ENCODE peak calls at places on chromosomes 13 and 19, in nine cellular contexts. V, M, T, W, G, C, Z, O and D are unnamed samples.

GRCh38 chr13:104085611-104086010 is 1019.4 kb upstream of the SLC10A2 start:
- DNase-seq in V (no peak), M (no peak), T (no peak), W (no peak), G (no peak), C (no peak), Z (no peak), O (no peak), D (no peak)

GRCh38 chr13:99870541-99870940 is 101.0 kb downstream of the ZIC5 start:
- DNase-seq in V (no peak), M (no peak), T (no peak), W (no peak), G (no peak), C (no peak), Z (no peak), O (no peak), D (no peak)

GRCh38 chr13:46893820-46894533 is 2.9 kb downstream of the HTR2A start:
- DNase-seq in V (peak), M (peak), T (peak), W (no peak), G (peak), C (peak), Z (peak), O (peak), D (peak)

GRCh38 chr13:50679321-50679720 is 164.2 kb downstream of the DLEU7 start:
- DNase-seq in V (peak), M (no peak), T (no peak), W (no peak), G (no peak), C (no peak), Z (peak), O (no peak), D (no peak)

GRCh38 chr13:49517461-49517860 is 21.7 kb downstream of the PHF11 start:
- DNase-seq in V (no peak), M (no peak), T (no peak), W (no peak), G (no peak), C (no peak), Z (no peak), O (no peak), D (no peak)

GRCh38 chr13:75687145-75687763 is 51.1 kb downstream of the LMO7 start:
- DNase-seq in V (peak), M (no peak), T (no peak), W (no peak), G (no peak), C (peak), Z (peak), O (no peak), D (no peak)

GRCh38 chr19:1836458-1837221 is 11.6 kb downstream of the REXO1 start:
- DNase-seq in V (no peak), M (no peak), T (no peak), W (no peak), G (no peak), C (no peak), Z (no peak), O (no peak), D (no peak)

GRCh38 chr19:28582807-28583206 is 630.1 kb downstream of the UQCRFS1 start:
- DNase-seq in V (no peak), M (no peak), T (no peak), W (no peak), G (no peak), C (no peak), Z (no peak), O (no peak), D (no peak)

GRCh38 chr19:32902448-32902847 is 32.9 kb upstream of the SLC7A9 start:
- DNase-seq in V (no peak), M (no peak), T (no peak), W (no peak), G (no peak), C (no peak), Z (no peak), O (no peak), D (no peak)

GRCh38 chr19:50377051-50377441 is 789 bp downstream of the NR1H2 start:
- DNase-seq in V (peak), M (peak), T (no peak), W (peak), G (no peak), C (no peak), Z (no peak), O (peak), D (no peak)

GRCh38 chr19:10888421-10888866 is 17.1 kb downstream of the CARM1 start:
- DNase-seq in V (no peak), M (no peak), T (no peak), W (no peak), G (no peak), C (no peak), Z (no peak), O (no peak), D (peak)

GRCh38 chr19:1752009-1752756 is 1.1 kb upstream of the ONECUT3 start:
- DNase-seq in V (no peak), M (no peak), T (no peak), W (no peak), G (no peak), C (no peak), Z (no peak), O (no peak), D (no peak)

GRCh38 chr19:33508009-33508408 is 13.6 kb downstream of the PEPD start:
- DNase-seq in V (no peak), M (no peak), T (no peak), W (no peak), G (no peak), C (no peak), Z (no peak), O (no peak), D (no peak)

GRCh38 chr19:3283886-3284657 is 59.6 kb downstream of the CELF5 start:
- DNase-seq in V (no peak), M (no peak), T (no peak), W (no peak), G (no peak), C (no peak), Z (no peak), O (no peak), D (no peak)

GRCh38 chr13:82719987-82720386 is 1162.3 kb downstream of the SLITRK1 start:
- DNase-seq in V (no peak), M (no peak), T (no peak), W (no peak), G (no peak), C (no peak), Z (no peak), O (no peak), D (no peak)

GRCh38 chr13:82713681-82714405 is 1168.4 kb downstream of the SLITRK1 start:
- DNase-seq in V (peak), M (no peak), T (no peak), W (no peak), G (no peak), C (peak), Z (peak), O (no peak), D (no peak)

GRCh38 chr13:82720961-82721360 is 1161.3 kb downstream of the SLITRK1 start:
- DNase-seq in V (no peak), M (no peak), T (no peak), W (no peak), G (no peak), C (no peak), Z (no peak), O (no peak), D (no peak)

DNA sequence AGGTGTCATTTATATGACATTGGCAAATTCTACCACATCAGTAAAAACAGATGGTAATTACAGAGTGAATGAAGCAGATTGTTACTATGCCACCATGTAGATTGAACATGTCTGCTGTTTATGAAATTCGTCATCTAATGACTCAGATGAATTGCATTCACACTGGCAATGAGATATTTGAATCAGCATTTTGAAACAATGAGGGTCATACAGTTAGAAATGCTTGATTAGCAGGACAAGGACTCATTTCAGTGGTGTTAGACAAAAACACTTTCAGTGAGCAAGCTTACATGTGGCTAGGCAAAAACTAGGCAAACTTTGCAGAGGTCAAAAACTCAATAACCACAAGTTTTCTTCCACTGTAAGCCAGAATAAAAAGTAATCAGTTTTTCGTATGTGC is 1165.0 kb downstream of the SLITRK1 start:
- DNase-seq in V (peak), M (no peak), T (no peak), W (no peak), G (peak), C (peak), Z (peak), O (no peak), D (no peak)
- H3K4me3 ChIP-seq in V (no peak), M (no peak), T (no peak), W (no peak), G (no peak), C (no peak), Z (no peak), O (no peak), D (no peak)

DNA sequence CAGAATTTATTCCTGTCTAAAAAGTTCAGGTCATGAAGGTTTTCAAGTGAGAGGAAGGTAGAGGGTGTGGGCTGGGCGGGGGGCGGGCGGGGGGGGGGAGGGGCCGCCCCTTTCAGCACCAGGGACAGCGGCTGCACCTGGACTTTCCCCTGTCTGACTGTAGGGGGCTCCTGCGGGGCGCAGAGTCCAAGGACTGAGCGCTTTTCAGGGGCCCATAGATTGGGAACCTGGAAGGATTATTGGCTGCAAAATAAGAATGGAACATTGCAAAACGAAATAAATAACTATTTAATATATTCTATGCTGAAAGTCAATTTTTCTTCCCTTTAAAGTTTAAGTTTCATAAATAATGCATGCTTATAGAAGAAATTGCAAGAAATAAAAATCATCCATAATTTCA is 8.9 kb upstream of the CYP4F3 start:
- DNase-seq in V (peak), M (peak), T (no peak), W (no peak), G (no peak), C (no peak), Z (no peak), O (no peak), D (no peak)
- TF ChIP-seq CTCF in V (peak), M (peak), T (peak), W (no peak), G (peak), C (peak), Z (peak), O (peak), D (peak)

DNA sequence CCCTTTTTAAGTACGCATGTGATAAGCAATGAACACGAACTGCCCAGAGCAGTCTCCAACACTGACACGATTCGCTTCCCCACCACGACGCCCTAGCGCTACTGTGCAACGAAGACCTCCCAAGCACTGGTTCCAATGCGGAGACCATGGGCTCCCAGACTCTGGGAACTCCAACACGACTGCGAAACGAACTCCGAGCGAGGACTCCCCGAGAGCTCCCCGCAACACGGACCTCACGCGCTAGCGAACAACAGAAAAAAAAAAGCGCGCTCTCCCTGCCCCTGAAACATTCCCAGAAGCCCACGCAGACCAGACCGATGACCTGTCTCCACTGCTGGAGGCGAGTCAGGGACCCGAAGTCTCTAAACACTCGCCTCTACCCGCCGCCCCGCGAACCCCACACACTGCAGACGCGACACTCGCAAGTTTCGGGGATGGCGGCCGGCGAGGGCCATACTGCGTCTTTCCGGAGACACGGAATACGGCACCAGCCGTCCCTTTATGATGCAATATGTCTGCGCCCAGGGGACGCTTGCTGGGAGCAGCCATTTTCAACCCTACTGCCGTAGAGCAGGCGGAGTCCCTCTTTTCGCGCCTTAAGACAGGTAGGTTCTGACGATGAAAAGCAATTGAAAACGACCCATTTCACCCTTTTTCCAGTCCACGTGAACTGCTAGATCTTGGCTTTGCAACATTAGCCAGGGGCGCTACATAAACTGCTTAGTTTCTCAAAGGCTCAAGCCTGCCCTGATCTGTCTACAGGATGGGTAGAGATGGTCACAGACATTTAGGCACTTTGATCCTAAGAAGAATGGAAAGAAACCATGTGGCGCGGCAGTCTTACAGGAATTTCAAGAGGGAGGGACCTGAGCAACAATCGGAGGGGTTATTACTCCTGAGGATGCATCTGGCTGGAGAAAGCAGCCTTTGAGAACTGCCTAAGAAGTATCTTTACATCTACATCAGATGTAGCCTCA is at the start of gene ZNF577:
- DNase-seq in V (peak), M (no peak), T (peak), W (peak), G (peak), C (peak), Z (peak), O (peak), D (peak)
- H3K4me3 ChIP-seq in V (peak), M (no peak), T (peak), W (peak), G (peak), C (peak), Z (peak), O (peak), D (peak)

GRCh38 chr19:18433039-18433691 is 4.8 kb downstream of the ISYNA1 start:
- DNase-seq in V (no peak), M (no peak), T (no peak), W (no peak), G (no peak), C (no peak), Z (no peak), O (peak), D (no peak)

GRCh38 chr19:18434411-18435184 is 3.3 kb downstream of the ISYNA1 start:
- DNase-seq in V (no peak), M (no peak), T (no peak), W (no peak), G (no peak), C (no peak), Z (no peak), O (no peak), D (no peak)

GRCh38 chr19:18435185-18435841 is 2.6 kb downstream of the ISYNA1 start:
- DNase-seq in V (no peak), M (no peak), T (no peak), W (no peak), G (no peak), C (no peak), Z (no peak), O (no peak), D (no peak)

GRCh38 chr19:18432275-18433038 is 5.5 kb downstream of the ISYNA1 start:
- DNase-seq in V (no peak), M (no peak), T (no peak), W (no peak), G (no peak), C (no peak), Z (no peak), O (no peak), D (no peak)

GRCh38 chr19:18433735-18434398 is 4.1 kb downstream of the ISYNA1 start:
- DNase-seq in V (no peak), M (no peak), T (no peak), W (no peak), G (no peak), C (no peak), Z (no peak), O (peak), D (no peak)
- TF ChIP-seq CTCF in V (no peak), M (no peak), T (no peak), W (no peak), G (no peak), C (no peak), Z (no peak), O (no peak), D (no peak)

GRCh38 chr19:54162241-54162805 is 2.8 kb upstream of the LENG1 start:
- DNase-seq in V (peak), M (peak), T (peak), W (peak), G (no peak), C (peak), Z (peak), O (peak), D (no peak)
- H3K4me3 ChIP-seq in V (peak), M (peak), T (peak), W (peak), G (peak), C (peak), Z (peak), O (peak), D (peak)

DNA sequence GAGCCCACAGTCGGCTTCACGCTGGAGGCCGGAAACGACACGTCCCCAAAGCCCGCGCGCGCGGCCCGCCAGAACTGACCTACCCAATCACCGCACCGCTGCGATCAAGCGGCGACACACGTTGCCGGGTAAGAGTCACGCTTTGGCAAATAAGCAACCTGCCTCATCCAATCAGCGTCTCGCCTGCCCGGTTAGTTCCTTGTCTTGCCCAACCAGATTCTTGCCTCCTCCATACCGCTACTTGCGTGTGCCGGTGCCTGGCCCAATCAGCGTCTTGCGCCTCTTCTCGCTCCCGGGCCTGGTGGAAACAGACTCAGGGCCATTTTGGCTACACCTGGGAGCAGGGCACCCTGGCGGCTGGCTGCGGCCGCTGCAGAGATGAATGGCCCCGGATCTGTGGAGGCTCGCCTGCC is 11.6 kb upstream of the ZNF544 start:
- DNase-seq in V (no peak), M (no peak), T (no peak), W (no peak), G (no peak), C (no peak), Z (no peak), O (no peak), D (no peak)
- TF ChIP-seq CTCF in V (no peak), M (no peak), T (no peak), W (no peak), G (no peak), C (no peak), Z (no peak), O (no peak), D (no peak)